ENCODE peak calls at places on chromosomes 11 and 22, in seven cellular contexts. N is CD4-positive, CD25-positive, alpha-beta regulatory T cell; M is psoas muscle; S is PC-3; F is left ventricle myocardium inferior; I is CD8-positive, alpha-beta T cell; D is breast epithelium. W is an unnamed sample. For H3K9me3, the result is how much of the 10 kb centered on the place peaks cover.

GRCh38 chr22:44191036-44191454 is 10.3 kb downstream of the PARVG start:
- DNase-seq in N (no peak), M (no peak), S (no peak), F (no peak), I (no peak), D (no peak), W (no peak)

GRCh38 chr11:68211546-68211945 is 1.6 kb downstream of the KMT5B start:
- DNase-seq in N (no peak), M (no peak), S (peak), F (no peak), I (no peak), D (no peak), W (peak)

GRCh38 chr11:117239295-117239694 is 6.8 kb downstream of the RNF214 start:
- DNase-seq in N (no peak), M (no peak), S (peak), F (no peak), I (no peak), D (no peak), W (no peak)

GRCh38 chr11:117547188-117547831 is 219.7 kb downstream of the CEP164 start:
- DNase-seq in N (no peak), M (no peak), S (no peak), F (no peak), I (no peak), D (no peak), W (no peak)

GRCh38 chr22:49946612-49947295 is 13.8 kb upstream of the PIM3 start:
- DNase-seq in N (no peak), M (no peak), S (no peak), F (no peak), I (no peak), D (no peak), W (no peak)

GRCh38 chr11:134612416-134613030 is 200.5 kb upstream of the B3GAT1 start:
- DNase-seq in N (no peak), M (no peak), S (no peak), F (no peak), I (no peak), D (no peak), W (no peak)

GRCh38 chr11:20008870-20009644 is 151.2 kb downstream of the DBX1 start:
- DNase-seq in N (no peak), M (no peak), S (no peak), F (no peak), I (no peak), D (no peak), W (no peak)

GRCh38 chr11:86896486-86896885 is 58.7 kb downstream of the FZD4 start:
- DNase-seq in N (no peak), M (no peak), S (no peak), F (no peak), I (no peak), D (no peak), W (no peak)

GRCh38 chr11:1922411-1923113 is 3.1 kb downstream of the TNNT3 start:
- DNase-seq in N (no peak), M (peak), S (no peak), F (no peak), I (no peak), D (no peak), W (peak)
- H3K9me3 ChIP-seq in N (under half), M (under half), S (under half), F (under half), I (under half), D (under half), W (under half)

GRCh38 chr22:17257578-17257977 is 38.3 kb upstream of the ADA2 start:
- DNase-seq in N (no peak), M (no peak), S (no peak), F (no peak), I (no peak), D (no peak), W (peak)
- H3K27ac ChIP-seq in N (peak), M (peak), S (no peak), F (peak), I (no peak), D (peak), W (peak)

GRCh38 chr11:74866557-74866956 is 82.3 kb downstream of the XRRA1 start:
- DNase-seq in N (no peak), M (no peak), S (no peak), F (no peak), I (no peak), D (no peak), W (no peak)
- H3K9me3 ChIP-seq in N (half or more), M (half or more), S (half or more), F (half or more), I (under half), D (half or more), W (under half)

GRCh38 chr11:63532150-63532549 is 4.5 kb upstream of the PLAAT4 start:
- DNase-seq in N (no peak), M (no peak), S (no peak), F (no peak), I (no peak), D (no peak), W (no peak)
- H3K27ac ChIP-seq in N (peak), M (no peak), S (peak), F (no peak), I (peak), D (peak), W (no peak)

GRCh38 chr11:102566112-102566511 is 35.6 kb upstream of the MMP7 start:
- DNase-seq in N (no peak), M (no peak), S (no peak), F (no peak), I (no peak), D (no peak), W (no peak)
- H3K9me3 ChIP-seq in N (under half), M (under half), S (under half), F (under half), I (under half), D (under half), W (under half)

GRCh38 chr22:26448941-26449340 is 19.9 kb downstream of the ASPHD2 start:
- DNase-seq in N (no peak), M (no peak), S (no peak), F (no peak), I (no peak), D (peak), W (no peak)
- H3K27ac ChIP-seq in N (no peak), M (no peak), S (no peak), F (no peak), I (no peak), D (no peak), W (no peak)

DNA sequence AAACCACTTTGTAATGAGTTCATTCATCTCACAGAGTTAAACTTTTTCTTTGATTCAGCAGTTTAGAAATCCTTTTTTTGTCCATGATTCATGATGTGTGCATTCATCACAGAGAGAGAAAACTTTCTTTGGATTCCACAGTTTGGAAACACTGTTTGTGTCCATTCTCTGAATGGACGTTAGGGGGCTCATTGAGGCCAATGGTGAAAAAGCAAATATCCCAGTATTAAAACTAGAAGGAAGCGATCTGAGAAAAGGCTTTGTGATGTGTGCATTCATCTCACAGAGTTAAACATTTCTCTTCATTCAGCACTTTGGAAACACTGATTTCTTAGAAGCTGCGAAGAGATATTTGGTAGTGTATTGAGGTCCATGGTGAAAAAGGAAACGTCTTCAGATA is 155.6 kb upstream of the TRIM48 start:
- DNase-seq in N (no peak), M (no peak), S (no peak), F (no peak), I (no peak), D (no peak), W (no peak)
- H3K9me3 ChIP-seq in N (under half), M (under half), S (under half), F (half or more), I (under half), D (half or more), W (under half)

GRCh38 chr11:12329169-12329568 is 48.2 kb upstream of the PARVA start:
- DNase-seq in N (no peak), M (no peak), S (no peak), F (no peak), I (no peak), D (no peak), W (no peak)
- H3K27ac ChIP-seq in N (no peak), M (no peak), S (no peak), F (no peak), I (no peak), D (no peak), W (no peak)

GRCh38 chr11:1425006-1425405 is 35.3 kb downstream of the BRSK2 start:
- DNase-seq in N (no peak), M (no peak), S (no peak), F (no peak), I (no peak), D (no peak), W (no peak)

GRCh38 chr11:1433977-1434640 is 44.4 kb downstream of the BRSK2 start:
- DNase-seq in N (no peak), M (no peak), S (no peak), F (no peak), I (no peak), D (no peak), W (no peak)

GRCh38 chr11:1433568-1433967 is 43.8 kb downstream of the BRSK2 start:
- DNase-seq in N (no peak), M (no peak), S (no peak), F (no peak), I (no peak), D (no peak), W (no peak)

GRCh38 chr11:1425439-1425838 is 35.7 kb downstream of the BRSK2 start:
- DNase-seq in N (no peak), M (no peak), S (no peak), F (no peak), I (no peak), D (no peak), W (no peak)

GRCh38 chr11:1428762-1429316 is 39.1 kb downstream of the BRSK2 start:
- DNase-seq in N (no peak), M (no peak), S (no peak), F (no peak), I (no peak), D (no peak), W (no peak)
- H3K9me3 ChIP-seq in N (under half), M (under half), S (under half), F (under half), I (under half), D (under half), W (under half)

GRCh38 chr22:32338757-32339156 is 18.9 kb upstream of the RFPL3 start:
- DNase-seq in N (no peak), M (no peak), S (no peak), F (no peak), I (no peak), D (no peak), W (no peak)
- H3K27ac ChIP-seq in N (no peak), M (no peak), S (no peak), F (no peak), I (no peak), D (no peak), W (no peak)

W was measured in pancreas.